ENCODE peak calls at places on chromosome X, in five cellular contexts. O is Karpas-422, F is lung, V is foreskin fibroblast, J is upper lobe of right lung. A is an unnamed sample.

GRCh38 chrX:37371578-37371981 is 22.4 kb downstream of the PRRG1 start:
- DNase-seq in O (no peak), F (no peak), V (peak), J (no peak), A (no peak)

GRCh38 chrX:13938766-13939530 is 90.7 kb downstream of the GEMIN8 start:
- DNase-seq in O (no peak), F (no peak), V (no peak), J (no peak), A (no peak)

GRCh38 chrX:42680651-42681050 is 97.3 kb downstream of the PPP1R2C start:
- DNase-seq in O (no peak), F (no peak), V (no peak), J (no peak), A (no peak)

GRCh38 chrX:39559229-39559628 is 538.5 kb downstream of the BCOR start:
- DNase-seq in O (no peak), F (no peak), V (no peak), J (no peak), A (no peak)

GRCh38 chrX:111837226-111837625 is 38.8 kb upstream of the TRPC5OS start:
- DNase-seq in O (no peak), F (no peak), V (no peak), J (no peak), A (no peak)

GRCh38 chrX:121755541-121755940 is 708.1 kb downstream of the GLUD2 start:
- DNase-seq in O (no peak), F (no peak), V (no peak), J (no peak), A (no peak)

GRCh38 chrX:40262641-40263560 is 165.1 kb upstream of the BCOR start:
- DNase-seq in O (no peak), F (peak), V (peak), J (no peak), A (no peak)

GRCh38 chrX:50799531-50799961 is 14.4 kb downstream of the SHROOM4 start:
- DNase-seq in O (no peak), F (no peak), V (no peak), J (peak), A (no peak)

GRCh38 chrX:129690435-129690834 is 35.7 kb upstream of the APLN start:
- DNase-seq in O (peak), F (peak), V (no peak), J (no peak), A (peak)

GRCh38 chrX:119686087-119686639 is 6.8 kb downstream of the SEPTIN6 start:
- DNase-seq in O (peak), F (no peak), V (no peak), J (no peak), A (no peak)

GRCh38 chrX:24494544-24495113 is 29.5 kb downstream of the PDK3 start:
- DNase-seq in O (no peak), F (no peak), V (peak), J (no peak), A (no peak)

GRCh38 chrX:154489182-154489581 is 1.2 kb downstream of the SLC10A3 start:
- DNase-seq in O (no peak), F (no peak), V (no peak), J (no peak), A (no peak)

GRCh38 chrX:28576117-28576516 is 11.1 kb upstream of the IL1RAPL1 start:
- DNase-seq in O (no peak), F (no peak), V (no peak), J (no peak), A (no peak)

GRCh38 chrX:154300815-154301214 is 5.2 kb downstream of the TKTL1 start:
- DNase-seq in O (no peak), F (no peak), V (no peak), J (no peak), A (no peak)

GRCh38 chrX:155026420-155026726 is 271 bp upstream of the FUNDC2 start:
- DNase-seq in O (no peak), F (no peak), V (no peak), J (no peak), A (no peak)

GRCh38 chrX:129642641-129643040 is 12.1 kb downstream of the APLN start:
- DNase-seq in O (no peak), F (no peak), V (no peak), J (no peak), A (no peak)

GRCh38 chrX:2502668-2503519 is 2.1 kb upstream of the DHRSX start:
- DNase-seq in O (no peak), F (no peak), V (no peak), J (no peak), A (no peak)

GRCh38 chrX:108312938-108313337 is 125.3 kb downstream of the COL4A6 start:
- DNase-seq in O (no peak), F (no peak), V (peak), J (no peak), A (no peak)

GRCh38 chrX:1391370-1391706 is 575 bp downstream of the SLC25A6 start:
- DNase-seq in O (no peak), F (no peak), V (no peak), J (no peak), A (no peak)

GRCh38 chrX:45769919-45770582 is 569.4 kb upstream of the DIPK2B start:
- DNase-seq in O (no peak), F (peak), V (peak), J (peak), A (no peak)

GRCh38 chrX:45765281-45765680 is 564.6 kb upstream of the DIPK2B start:
- DNase-seq in O (no peak), F (no peak), V (no peak), J (no peak), A (no peak)

GRCh38 chrX:45765726-45766125 is 565.0 kb upstream of the DIPK2B start:
- DNase-seq in O (no peak), F (no peak), V (no peak), J (no peak), A (no peak)

GRCh38 chrX:45768666-45769065 is 568.0 kb upstream of the DIPK2B start:
- DNase-seq in O (no peak), F (no peak), V (no peak), J (no peak), A (no peak)

DNA sequence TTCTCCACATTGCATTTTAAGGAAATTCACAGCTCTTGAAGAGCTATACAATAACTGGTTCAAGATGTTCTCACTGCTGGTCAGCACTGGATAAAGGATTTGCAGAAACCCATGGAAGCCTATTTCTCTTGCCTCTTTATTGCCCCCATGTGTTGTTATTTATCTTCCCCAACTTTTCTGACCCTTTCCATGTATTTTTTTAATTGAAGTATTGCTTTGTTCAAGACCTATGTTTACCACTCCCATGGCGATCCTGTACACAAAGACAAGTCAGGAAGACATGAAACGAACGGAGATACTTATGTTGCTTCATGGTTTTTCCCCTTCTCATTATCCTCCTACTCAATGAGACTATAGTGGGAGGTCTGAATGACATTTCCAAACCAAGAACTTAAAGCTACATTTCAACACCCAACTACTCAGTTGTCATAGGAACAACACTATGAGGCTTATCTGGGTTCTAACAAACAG is 566.4 kb upstream of the DIPK2B start:
- DNase-seq in O (no peak), F (no peak), V (no peak), J (no peak), A (no peak)
- H3K4me3 ChIP-seq in O (no peak), F (no peak), V (peak), J (peak), A (no peak)

GRCh38 chrX:19121466-19121865 is 802 bp downstream of the ADGRG2 start:
- DNase-seq in O (no peak), F (no peak), V (no peak), J (no peak), A (no peak)
- H3K4me3 ChIP-seq in O (no peak), F (no peak), V (no peak), J (peak), A (no peak)

GRCh38 chrX:71625471-71625870 is 7.2 kb upstream of the CXCR3 start:
- DNase-seq in O (no peak), F (no peak), V (no peak), J (no peak), A (no peak)

GRCh38 chrX:71623714-71624113 is 5.4 kb upstream of the CXCR3 start:
- DNase-seq in O (no peak), F (no peak), V (no peak), J (no peak), A (no peak)

GRCh38 chrX:71621644-71622346 is 3.5 kb upstream of the CXCR3 start:
- DNase-seq in O (no peak), F (no peak), V (peak), J (no peak), A (no peak)

GRCh38 chrX:71623105-71623450 is 4.8 kb upstream of the CXCR3 start:
- DNase-seq in O (no peak), F (no peak), V (no peak), J (no peak), A (no peak)

GRCh38 chrX:71622347-71623104 is 4.2 kb upstream of the CXCR3 start:
- DNase-seq in O (peak), F (peak), V (peak), J (peak), A (peak)
- H3K4me3 ChIP-seq in O (no peak), F (no peak), V (no peak), J (no peak), A (no peak)

GRCh38 chrX:17592117-17592516 is 145.2 kb upstream of the SCML1 start:
- DNase-seq in O (no peak), F (no peak), V (no peak), J (no peak), A (no peak)
- H3K4me3 ChIP-seq in O (no peak), F (no peak), V (peak), J (no peak), A (no peak)

GRCh38 chrX:48465336-48465933 is 4.6 kb downstream of the SLC38A5 start:
- DNase-seq in O (peak), F (no peak), V (peak), J (no peak), A (no peak)
- H3K4me3 ChIP-seq in O (no peak), F (no peak), V (peak), J (peak), A (no peak)

GRCh38 chrX:57652705-57653104 is 27.4 kb downstream of the NLRP2B start:
- DNase-seq in O (no peak), F (no peak), V (no peak), J (no peak), A (no peak)
- H3K4me3 ChIP-seq in O (no peak), F (no peak), V (no peak), J (no peak), A (no peak)

GRCh38 chrX:78103001-78103634 is 930 bp upstream of the PGK1 start:
- DNase-seq in O (no peak), F (no peak), V (no peak), J (no peak), A (no peak)
- H3K4me3 ChIP-seq in O (peak), F (no peak), V (peak), J (peak), A (no peak)

GRCh38 chrX:103063918-103064434 is at the start of gene BEX1:
- DNase-seq in O (no peak), F (no peak), V (peak), J (peak), A (peak)
- H3K4me3 ChIP-seq in O (no peak), F (peak), V (no peak), J (peak), A (peak)